ENCODE peak calls at places on chromosomes 4 and X, in four cellular contexts. H, R, E and S are unnamed samples. For H3K4me1, the result is how much of the 10 kb centered on the place peaks cover.

GRCh38 chr4:185143596-185143969 is 517 bp downstream of the SLC25A4 start:
- DNase-seq in R (peak), H (peak), E (peak), S (peak)

GRCh38 chrX:129769467-129770154 is 10.1 kb upstream of the SASH3 start:
- DNase-seq in R (no peak), E (no peak), H (peak), S (peak)

GRCh38 chr4:69523385-69524132 is 27.9 kb upstream of the UGT2B4 start:
- DNase-seq in H (no peak), R (no peak), E (no peak), S (no peak)

GRCh38 chr4:168832746-168833575 is 177.1 kb downstream of the CBR4 start:
- DNase-seq in R (peak), E (peak), H (no peak), S (no peak)

GRCh38 chrX:39613508-39613921 is 484.2 kb downstream of the BCOR start:
- DNase-seq in H (no peak), E (peak), R (no peak), S (peak)

GRCh38 chr4:5004496-5004895 is 14.8 kb downstream of the CYTL1 start:
- DNase-seq in E (no peak), H (no peak), R (no peak), S (no peak)

GRCh38 chr4:154184238-154184637 is 307.4 kb downstream of the DCHS2 start:
- DNase-seq in E (no peak), H (no peak), R (no peak), S (no peak)

GRCh38 chr4:142236268-142236667 is 599.9 kb downstream of the IL15 start:
- DNase-seq in H (no peak), R (no peak), E (no peak), S (no peak)

GRCh38 chrX:139949703-139950102 is 15.6 kb downstream of the CXorf66 start:
- DNase-seq in E (no peak), H (no peak), R (no peak), S (no peak)

GRCh38 chrX:19824603-19825002 is 62.8 kb downstream of the SH3KBP1 start:
- DNase-seq in R (no peak), H (no peak), E (no peak), S (no peak)

GRCh38 chr4:25313194-25313895 is 771 bp downstream of the ZCCHC4 start:
- DNase-seq in E (no peak), R (no peak), H (peak), S (no peak)

GRCh38 chrX:28398352-28398751 is 188.9 kb upstream of the IL1RAPL1 start:
- DNase-seq in H (no peak), R (no peak), E (no peak), S (no peak)

GRCh38 chr4:123699823-123700822 is 303.5 kb downstream of the SPRY1 start:
- DNase-seq in E (no peak), R (peak), H (no peak), S (no peak)

GRCh38 chrX:101602077-101602476 is 15.7 kb downstream of the ARMCX6 start:
- DNase-seq in E (no peak), R (no peak), H (no peak), S (no peak)

GRCh38 chr4:124262211-124263179 is 450.0 kb downstream of the ANKRD50 start:
- DNase-seq in R (peak), H (peak), E (peak), S (peak)

GRCh38 chr4:143251781-143252180 is 67.1 kb downstream of the USP38 start:
- DNase-seq in H (no peak), E (no peak), R (no peak), S (no peak)

GRCh38 chr4:154004859-154005520 is 216.1 kb upstream of the SFRP2 start:
- DNase-seq in H (no peak), E (no peak), R (peak), S (no peak)

GRCh38 chr4:122065915-122066314 is 86.2 kb upstream of the BLTP1 start:
- DNase-seq in E (no peak), R (no peak), H (no peak), S (no peak)

GRCh38 chr4:140085924-140086323 is 68.1 kb downstream of the MAML3 start:
- DNase-seq in R (no peak), H (no peak), E (no peak), S (no peak)

GRCh38 chr4:136383126-136383525 is 1149.2 kb downstream of the PCDH18 start:
- DNase-seq in E (no peak), R (no peak), H (no peak), S (no peak)

GRCh38 chrX:152892499-152892898 is 5.4 kb upstream of the ZNF185 start:
- DNase-seq in R (no peak), E (no peak), H (no peak), S (no peak)
- H3K4me1 ChIP-seq in R (under half), E (under half), H (under half), S (under half)

GRCh38 chr4:89288430-89288829 is 19.2 kb downstream of the GPRIN3 start:
- DNase-seq in E (no peak), R (no peak), H (no peak), S (no peak)
- H3K4me1 ChIP-seq in E (under half), R (under half), H (half or more), S (under half)

GRCh38 chr4:75513529-75514130 is 573 bp downstream of the RCHY1 start:
- DNase-seq in H (no peak), R (peak), E (peak), S (peak)
- H3K4me1 ChIP-seq in H (under half), R (under half), E (under half), S (under half)

GRCh38 chr4:16222957-16223527 is 3.2 kb downstream of the TAPT1 start:
- DNase-seq in H (no peak), E (no peak), R (peak), S (no peak)

GRCh38 chr4:16217300-16218051 is 8.8 kb downstream of the TAPT1 start:
- DNase-seq in R (no peak), H (no peak), E (no peak), S (peak)

GRCh38 chr4:16224669-16225068 is 1.6 kb downstream of the TAPT1 start:
- DNase-seq in E (no peak), H (no peak), R (no peak), S (no peak)

GRCh38 chr4:16224264-16224663 is 2.0 kb downstream of the TAPT1 start:
- DNase-seq in R (no peak), H (no peak), E (no peak), S (no peak)

GRCh38 chr4:16218950-16219349 is 7.3 kb downstream of the TAPT1 start:
- DNase-seq in R (no peak), E (no peak), H (no peak), S (no peak)
- H3K4me1 ChIP-seq in R (under half), E (under half), H (under half), S (under half)

GRCh38 chr4:6944311-6945051 is 34.9 kb downstream of the TBC1D14 start:
- DNase-seq in R (peak), H (no peak), E (no peak), S (no peak)
- H3K4me1 ChIP-seq in R (under half), H (under half), E (under half), S (under half)

DNA sequence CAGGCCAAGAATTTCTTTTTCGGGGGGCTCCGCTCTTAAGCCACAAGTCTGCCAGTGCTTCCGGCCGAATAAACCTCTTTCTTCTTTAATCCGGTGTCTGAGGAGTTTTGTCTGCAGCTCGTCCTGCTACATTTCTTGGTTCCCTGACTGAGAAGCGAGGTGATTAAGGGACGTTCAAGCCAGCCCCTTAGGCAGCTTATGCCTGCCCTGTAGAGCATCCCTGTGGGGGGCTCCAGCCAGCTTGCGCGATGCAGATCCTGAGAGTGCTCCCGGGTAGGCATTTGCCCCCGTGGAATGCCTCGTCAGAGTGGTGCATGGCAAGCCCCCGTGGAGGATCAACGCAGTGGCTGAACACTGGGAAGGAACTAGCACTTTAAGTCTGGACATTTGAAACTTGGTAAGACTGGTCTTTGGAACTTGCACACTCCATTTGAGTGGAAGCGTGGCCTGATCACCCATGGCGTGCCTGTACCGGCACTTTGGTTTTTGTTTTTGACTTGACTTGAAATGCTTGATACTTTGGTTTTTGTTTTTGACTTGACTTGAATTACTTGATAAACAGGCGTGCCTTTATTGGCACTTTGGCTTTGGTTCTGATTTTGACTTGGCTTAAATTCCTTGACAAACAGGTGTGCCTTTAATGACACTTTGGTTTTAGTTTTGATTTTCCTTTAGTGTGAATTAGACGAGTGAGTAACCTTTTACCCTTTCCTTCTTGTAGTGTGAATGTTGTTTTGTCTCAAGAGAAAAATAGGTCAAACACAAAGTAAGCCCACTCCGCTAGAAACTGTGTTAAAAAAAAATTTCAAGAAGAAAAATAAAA is 6.1 kb downstream of the ACOX3 start:
- DNase-seq in E (no peak), H (no peak), R (no peak), S (no peak)
- H3K4me1 ChIP-seq in E (under half), H (under half), R (under half), S (under half)

GRCh38 chr4:20284990-20285389 is 33.3 kb downstream of the SLIT2 start:
- DNase-seq in H (no peak), E (no peak), R (peak), S (no peak)
- H3K4me1 ChIP-seq in H (under half), E (under half), R (under half), S (under half)

DNA sequence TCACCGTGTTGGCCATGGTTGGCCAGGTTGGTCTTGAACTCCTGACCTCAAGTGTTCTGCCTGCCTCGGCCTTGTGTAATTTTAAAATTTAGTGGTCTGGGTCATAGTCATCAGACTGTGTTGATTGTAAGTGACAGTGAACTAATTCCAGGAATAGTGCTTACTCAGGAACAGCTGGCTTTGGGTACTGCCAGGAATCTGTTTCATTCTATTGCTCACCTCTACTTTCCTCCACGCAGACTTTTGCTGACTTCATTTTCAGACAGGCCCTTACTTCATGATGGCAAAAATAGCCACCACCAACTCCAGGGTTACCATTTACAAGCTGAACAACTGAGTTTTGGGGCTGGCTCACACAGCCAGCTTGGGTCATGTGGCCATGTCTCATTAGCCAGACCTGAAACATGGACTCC is 54.6 kb downstream of the FNIP2 start:
- DNase-seq in R (peak), H (no peak), E (no peak), S (no peak)
- H3K4me1 ChIP-seq in R (under half), H (half or more), E (under half), S (under half)

GRCh38 chr4:108165601-108166000 is 3.1 kb downstream of the LEF1 start:
- DNase-seq in R (no peak), H (no peak), E (no peak), S (peak)
- H3K4me1 ChIP-seq in R (under half), H (under half), E (under half), S (half or more)